ENCODE peak calls at places on chromosomes 12 and 14, in seven cellular contexts. K, V, G, S, C, O and M are unnamed samples.

GRCh38 chr12:51863921-51864700 is 15.6 kb upstream of the FIGNL2 start:
- DNase-seq in K (no peak), V (no peak), G (no peak), S (no peak), C (peak; percentile 61), O (no peak), M (peak; percentile 27)

GRCh38 chr14:67469954-67470353 is 18.6 kb downstream of the TMEM229B start:
- DNase-seq in K (no peak), V (no peak), G (no peak), S (no peak), C (no peak), O (no peak), M (no peak)

GRCh38 chr14:73758392-73759182 is 44.4 kb upstream of the PNMA1 start:
- DNase-seq in K (peak; percentile 45), V (peak; percentile 51), G (peak; percentile 60), S (peak; percentile 65), C (peak; percentile 85), O (peak; percentile 63), M (peak; percentile 72)

GRCh38 chr14:84225243-84225642 is 1304.7 kb upstream of the FLRT2 start:
- DNase-seq in K (no peak), V (no peak), G (no peak), S (peak; percentile 67), C (no peak), O (peak; percentile 68), M (no peak)

GRCh38 chr12:13390381-13390856 is 193.9 kb downstream of the EMP1 start:
- DNase-seq in K (peak; percentile 16), V (no peak), G (no peak), S (peak; percentile 86), C (no peak), O (peak; percentile 33), M (peak; percentile 92)

GRCh38 chr14:100610511-100611217 is 23.4 kb upstream of the BEGAIN start:
- DNase-seq in K (peak; percentile 3), V (no peak), G (no peak), S (no peak), C (no peak), O (no peak), M (peak; percentile 60)

GRCh38 chr12:91413591-91413990 is 231.0 kb upstream of the DCN start:
- DNase-seq in K (no peak), V (no peak), G (no peak), S (no peak), C (no peak), O (peak; percentile 24), M (peak; percentile 57)

GRCh38 chr12:80700327-80700726 is 7.1 kb upstream of the MYF6 start:
- DNase-seq in K (no peak), V (no peak), G (no peak), S (no peak), C (no peak), O (no peak), M (no peak)

GRCh38 chr12:76284816-76285750 is 63.1 kb downstream of the BBS10 start:
- DNase-seq in K (peak; percentile 35), V (no peak), G (no peak), S (no peak), C (no peak), O (no peak), M (peak; percentile 43)

GRCh38 chr12:56160160-56160763 is 2.1 kb downstream of the MYL6 start:
- DNase-seq in K (peak; percentile 38), V (peak; percentile 56), G (peak; percentile 70), S (no peak), C (peak; percentile 82), O (peak; percentile 64), M (peak; percentile 71)

GRCh38 chr12:55743131-55743921 is 404 bp downstream of the GDF11 start:
- DNase-seq in K (peak; percentile 65), V (no peak), G (peak; percentile 54), S (no peak), C (peak; percentile 67), O (peak; percentile 74), M (peak; percentile 87)

GRCh38 chr12:30863839-30864238 is 62.7 kb upstream of the TSPAN11 start:
- DNase-seq in K (no peak), V (no peak), G (no peak), S (no peak), C (no peak), O (no peak), M (no peak)

GRCh38 chr12:65649126-65649525 is 175.2 kb upstream of the HMGA2 start:
- DNase-seq in K (peak; percentile 98), V (no peak), G (no peak), S (no peak), C (no peak), O (peak; percentile 99), M (peak; percentile 98)

GRCh38 chr12:88638956-88639355 is 58.7 kb upstream of the KITLG start:
- DNase-seq in K (peak; percentile 25), V (no peak), G (no peak), S (no peak), C (no peak), O (peak; percentile 74), M (peak; percentile 60)

GRCh38 chr12:26379777-26380467 is 184.5 kb downstream of the SSPN start:
- DNase-seq in K (no peak), V (no peak), G (no peak), S (no peak), C (no peak), O (no peak), M (no peak)

GRCh38 chr14:19878029-19878642 is 3.2 kb downstream of the OR4K2 start:
- DNase-seq in K (no peak), V (no peak), G (peak; percentile 13), S (no peak), C (no peak), O (peak; percentile 20), M (peak; percentile 11)

GRCh38 chr14:61213930-61214329 is 67.2 kb downstream of the TMEM30B start:
- DNase-seq in K (no peak), V (no peak), G (no peak), S (no peak), C (peak; percentile 35), O (no peak), M (peak; percentile 55)

GRCh38 chr12:110080410-110080809 is 32.1 kb upstream of the C12orf76 start:
- DNase-seq in K (no peak), V (no peak), G (no peak), S (no peak), C (no peak), O (no peak), M (no peak)

GRCh38 chr12:104280703-104281458 is 22.7 kb upstream of the EID3 start:
- DNase-seq in K (peak; percentile 96), V (no peak), G (no peak), S (no peak), C (no peak), O (peak; percentile 92), M (peak; percentile 92)

GRCh38 chr12:59972941-59973340 is 377.1 kb downstream of the SLC16A7 start:
- DNase-seq in K (peak; percentile 87), V (no peak), G (no peak), S (no peak), C (no peak), O (peak; percentile 35), M (peak; percentile 77)

GRCh38 chr12:2076196-2076570 is 23.4 kb downstream of the CACNA1C start:
- DNase-seq in K (no peak), V (no peak), G (no peak), S (no peak), C (no peak), O (peak; percentile 41), M (peak; percentile 41)

GRCh38 chr12:85843606-85844325 is 7.6 kb upstream of the RASSF9 start:
- DNase-seq in K (no peak), V (no peak), G (no peak), S (no peak), C (no peak), O (no peak), M (no peak)

GRCh38 chr12:32062841-32063240 is 43.8 kb upstream of the BICD1 start:
- DNase-seq in K (no peak), V (no peak), G (no peak), S (no peak), C (no peak), O (no peak), M (no peak)